ENCODE peak calls at places on chromosomes 6 and 20, in ten cellular contexts. D is central memory CD4-positive, alpha-beta T cell; Z is body of pancreas; K is SW480; J is mesenchymal stem cell; Q is left colon; M is C1 segment of cervical spinal cord; P is aorta; X is stimulated activated CD8-positive, alpha-beta memory T cell treated with anti-CD3 and anti-CD28 coated beads, Interleukin-7, amount 100 ng/mL, for 24 hours; G is AG10803. O is an unnamed sample.

GRCh38 chr6:23181301-23182110 is 612.1 kb downstream of the HDGFL1 start:
- DNase-seq in D (no peak), Z (no peak), K (no peak), J (no peak), Q (no peak), M (no peak), P (no peak), X (no peak), G (no peak), O (no peak)

GRCh38 chr6:52507557-52508260 is 69.2 kb downstream of the TRAM2 start:
- DNase-seq in D (no peak), Z (no peak), K (no peak), J (peak; percentile 86), Q (no peak), M (no peak), P (no peak), X (no peak), G (peak; percentile 89), O (peak; percentile 84)

GRCh38 chr6:33516726-33517125 is 62.4 kb downstream of the ZBTB9 start:
- DNase-seq in D (no peak), Z (no peak), K (no peak), J (no peak), Q (no peak), M (no peak), P (no peak), X (no peak), G (no peak), O (no peak)

GRCh38 chr20:10708342-10709185 is 34.8 kb upstream of the JAG1 start:
- DNase-seq in D (no peak), Z (no peak), K (no peak), J (peak; percentile 66), Q (no peak), M (no peak), P (no peak), X (no peak), G (peak; percentile 58), O (peak; percentile 89)

GRCh38 chr6:57123111-57123510 is 33.1 kb downstream of the ZNF451 start:
- DNase-seq in D (no peak), Z (no peak), K (no peak), J (no peak), Q (no peak), M (no peak), P (no peak), X (no peak), G (no peak), O (no peak)

GRCh38 chr20:728022-728944 is 40.0 kb downstream of the SLC52A3 start:
- DNase-seq in D (no peak), Z (peak; percentile 66), K (peak; percentile 77), J (peak; percentile 34), Q (no peak), M (no peak), P (peak; percentile 80), X (peak; percentile 14), G (no peak), O (peak; percentile 13)

GRCh38 chr6:149960488-149960887 is 3.3 kb upstream of the ULBP1 start:
- DNase-seq in D (no peak), Z (no peak), K (no peak), J (no peak), Q (no peak), M (no peak), P (no peak), X (no peak), G (no peak), O (no peak)

GRCh38 chr20:8545212-8545611 is 413.1 kb downstream of the PLCB1 start:
- DNase-seq in D (no peak), Z (no peak), K (no peak), J (no peak), Q (no peak), M (no peak), P (no peak), X (no peak), G (peak; percentile 64), O (no peak)

GRCh38 chr20:44343162-44343675 is 6.4 kb downstream of the R3HDML start:
- DNase-seq in D (no peak), Z (no peak), K (no peak), J (no peak), Q (no peak), M (no peak), P (no peak), X (no peak), G (no peak), O (no peak)

GRCh38 chr6:99993533-99994251 is at the start of gene MCHR2:
- DNase-seq in D (no peak), Z (peak; percentile 9), K (no peak), J (no peak), Q (no peak), M (no peak), P (no peak), X (no peak), G (no peak), O (no peak)

GRCh38 chr6:34190504-34191122 is 44.7 kb upstream of the GRM4 start:
- DNase-seq in D (no peak), Z (no peak), K (no peak), J (no peak), Q (no peak), M (no peak), P (peak; percentile 55), X (no peak), G (no peak), O (no peak)

GRCh38 chr20:57103146-57103800 is 163.2 kb downstream of the BMP7 start:
- DNase-seq in D (no peak), Z (no peak), K (no peak), J (no peak), Q (no peak), M (peak; percentile 54), P (no peak), X (no peak), G (no peak), O (no peak)

GRCh38 chr6:17959317-17959716 is 28.1 kb downstream of the KIF13A start:
- DNase-seq in D (no peak), Z (no peak), K (no peak), J (peak; percentile 25), Q (no peak), M (no peak), P (no peak), X (no peak), G (no peak), O (peak; percentile 61)

GRCh38 chr6:36851149-36851614 is 11.9 kb upstream of the CPNE5 start:
- DNase-seq in D (peak; percentile 26), Z (peak; percentile 61), K (peak; percentile 21), J (peak; percentile 74), Q (no peak), M (peak; percentile 20), P (no peak), X (no peak), G (peak; percentile 63), O (peak; percentile 86)